ENCODE peak calls at places on chromosomes 2 and 18, in ten cellular contexts. One of them, this sample, is unnamed.

GRCh38 chr18:47968006-47968676 is 37.7 kb upstream of the SMAD2 start:
- DNase-seq in pancreas: no peak
- DNase-seq in left lung: no peak
- DNase-seq in right atrium auricular region: no peak
- DNase-seq in thoracic aorta: no peak
- DNase-seq in heart right ventricle: no peak
- DNase-seq in neural progenitor cell: peak; percentile 93
- DNase-seq in choroid plexus epithelial cell: peak; percentile 30
- DNase-seq in kidney epithelial cell: peak; percentile 32
- DNase-seq in lung: no peak
- DNase-seq in this sample: peak; percentile 13

GRCh38 chr2:119242276-119243119 is 18.9 kb downstream of the STEAP3 start:
- DNase-seq in thoracic aorta: no peak
- DNase-seq in lung: no peak
- DNase-seq in choroid plexus epithelial cell: no peak
- DNase-seq in heart right ventricle: no peak
- DNase-seq in left lung: no peak
- DNase-seq in right atrium auricular region: no peak
- DNase-seq in pancreas: no peak
- DNase-seq in kidney epithelial cell: no peak
- DNase-seq in neural progenitor cell: no peak
- DNase-seq in this sample: no peak

GRCh38 chr2:135657806-135658582 is 83.7 kb upstream of the UBXN4 start:
- DNase-seq in lung: no peak
- DNase-seq in heart right ventricle: no peak
- DNase-seq in left lung: no peak
- DNase-seq in kidney epithelial cell: no peak
- DNase-seq in thoracic aorta: no peak
- DNase-seq in choroid plexus epithelial cell: no peak
- DNase-seq in pancreas: no peak
- DNase-seq in right atrium auricular region: no peak
- DNase-seq in neural progenitor cell: no peak
- DNase-seq in this sample: no peak

GRCh38 chr2:196176142-196176738 is 4.9 kb upstream of the STK17B start:
- DNase-seq in pancreas: no peak
- DNase-seq in lung: no peak
- DNase-seq in neural progenitor cell: no peak
- DNase-seq in right atrium auricular region: no peak
- DNase-seq in thoracic aorta: no peak
- DNase-seq in heart right ventricle: no peak
- DNase-seq in left lung: no peak
- DNase-seq in choroid plexus epithelial cell: no peak
- DNase-seq in kidney epithelial cell: no peak
- DNase-seq in this sample: no peak

GRCh38 chr18:12766986-12767433 is 64.2 kb downstream of the PSMG2 start:
- DNase-seq in kidney epithelial cell: no peak
- DNase-seq in left lung: no peak
- DNase-seq in choroid plexus epithelial cell: no peak
- DNase-seq in right atrium auricular region: no peak
- DNase-seq in pancreas: no peak
- DNase-seq in lung: no peak
- DNase-seq in heart right ventricle: no peak
- DNase-seq in thoracic aorta: no peak
- DNase-seq in neural progenitor cell: peak; percentile 77
- DNase-seq in this sample: no peak

GRCh38 chr18:21933931-21934765 is 193.6 kb downstream of the MIB1 start:
- DNase-seq in choroid plexus epithelial cell: no peak
- DNase-seq in left lung: no peak
- DNase-seq in lung: no peak
- DNase-seq in heart right ventricle: no peak
- DNase-seq in neural progenitor cell: peak; percentile 56
- DNase-seq in pancreas: no peak
- DNase-seq in kidney epithelial cell: no peak
- DNase-seq in right atrium auricular region: no peak
- DNase-seq in thoracic aorta: no peak
- DNase-seq in this sample: no peak

GRCh38 chr2:237149425-237149824 is 63.7 kb downstream of the COPS8 start:
- DNase-seq in left lung: peak; percentile 67
- DNase-seq in heart right ventricle: no peak
- DNase-seq in right atrium auricular region: no peak
- DNase-seq in thoracic aorta: no peak
- DNase-seq in kidney epithelial cell: no peak
- DNase-seq in choroid plexus epithelial cell: no peak
- DNase-seq in neural progenitor cell: no peak
- DNase-seq in lung: peak; percentile 51
- DNase-seq in pancreas: no peak
- DNase-seq in this sample: no peak

GRCh38 chr2:151575338-151575737 is 158.9 kb downstream of the NEB start:
- DNase-seq in right atrium auricular region: no peak
- DNase-seq in lung: no peak
- DNase-seq in choroid plexus epithelial cell: peak; percentile 7
- DNase-seq in left lung: no peak
- DNase-seq in kidney epithelial cell: no peak
- DNase-seq in thoracic aorta: no peak
- DNase-seq in pancreas: no peak
- DNase-seq in neural progenitor cell: no peak
- DNase-seq in heart right ventricle: no peak
- DNase-seq in this sample: peak; percentile 23

GRCh38 chr2:72150961-72151356 is 3.3 kb upstream of the CYP26B1 start:
- DNase-seq in pancreas: no peak
- DNase-seq in choroid plexus epithelial cell: no peak
- DNase-seq in right atrium auricular region: peak; percentile 36
- DNase-seq in left lung: no peak
- DNase-seq in lung: peak; percentile 19
- DNase-seq in thoracic aorta: no peak
- DNase-seq in heart right ventricle: peak; percentile 1
- DNase-seq in neural progenitor cell: no peak
- DNase-seq in kidney epithelial cell: no peak
- DNase-seq in this sample: no peak

GRCh38 chr2:190318514-190318913 is 1.1 kb downstream of the HIBCH start:
- DNase-seq in right atrium auricular region: no peak
- DNase-seq in neural progenitor cell: no peak
- DNase-seq in heart right ventricle: no peak
- DNase-seq in choroid plexus epithelial cell: no peak
- DNase-seq in kidney epithelial cell: no peak
- DNase-seq in left lung: no peak
- DNase-seq in pancreas: no peak
- DNase-seq in lung: no peak
- DNase-seq in thoracic aorta: no peak
- DNase-seq in this sample: no peak

GRCh38 chr2:115183144-115183543 is 740.7 kb downstream of the DPP10 start:
- DNase-seq in right atrium auricular region: no peak
- DNase-seq in kidney epithelial cell: no peak
- DNase-seq in neural progenitor cell: peak; percentile 41
- DNase-seq in lung: no peak
- DNase-seq in pancreas: no peak
- DNase-seq in choroid plexus epithelial cell: no peak
- DNase-seq in heart right ventricle: no peak
- DNase-seq in thoracic aorta: no peak
- DNase-seq in left lung: no peak
- DNase-seq in this sample: no peak

GRCh38 chr2:72891091-72891818 is 4.0 kb downstream of the SPR start:
- DNase-seq in kidney epithelial cell: no peak
- DNase-seq in choroid plexus epithelial cell: no peak
- DNase-seq in left lung: no peak
- DNase-seq in right atrium auricular region: no peak
- DNase-seq in pancreas: no peak
- DNase-seq in lung: no peak
- DNase-seq in thoracic aorta: no peak
- DNase-seq in heart right ventricle: no peak
- DNase-seq in neural progenitor cell: no peak
- DNase-seq in this sample: no peak

GRCh38 chr2:232363784-232364615 is 14.6 kb upstream of the ALPP start:
- DNase-seq in thoracic aorta: no peak
- DNase-seq in choroid plexus epithelial cell: peak; percentile 49
- DNase-seq in heart right ventricle: no peak
- DNase-seq in right atrium auricular region: no peak
- DNase-seq in kidney epithelial cell: no peak
- DNase-seq in neural progenitor cell: no peak
- DNase-seq in pancreas: no peak
- DNase-seq in left lung: no peak
- DNase-seq in lung: no peak
- DNase-seq in this sample: peak; percentile 14

GRCh38 chr2:127640082-127641072 is 5.6 kb upstream of the GPR17 start:
- DNase-seq in right atrium auricular region: no peak
- DNase-seq in heart right ventricle: no peak
- DNase-seq in left lung: no peak
- DNase-seq in kidney epithelial cell: no peak
- DNase-seq in lung: no peak
- DNase-seq in neural progenitor cell: peak; percentile 56
- DNase-seq in choroid plexus epithelial cell: no peak
- DNase-seq in thoracic aorta: no peak
- DNase-seq in pancreas: no peak
- DNase-seq in this sample: no peak

GRCh38 chr2:208042041-208042440 is 16.7 kb upstream of the PLEKHM3 start:
- DNase-seq in lung: no peak
- DNase-seq in left lung: no peak
- DNase-seq in thoracic aorta: no peak
- DNase-seq in heart right ventricle: no peak
- DNase-seq in choroid plexus epithelial cell: peak; percentile 77
- DNase-seq in neural progenitor cell: no peak
- DNase-seq in pancreas: no peak
- DNase-seq in right atrium auricular region: no peak
- DNase-seq in kidney epithelial cell: no peak
- DNase-seq in this sample: peak; percentile 52

GRCh38 chr2:53987336-53987921 is 16.6 kb upstream of the PSME4 start:
- DNase-seq in left lung: no peak
- DNase-seq in lung: peak; percentile 30
- DNase-seq in thoracic aorta: no peak
- DNase-seq in neural progenitor cell: no peak
- DNase-seq in kidney epithelial cell: no peak
- DNase-seq in choroid plexus epithelial cell: peak; percentile 78
- DNase-seq in right atrium auricular region: no peak
- DNase-seq in pancreas: no peak
- DNase-seq in heart right ventricle: no peak
- DNase-seq in this sample: peak; percentile 68

GRCh38 chr2:46945671-46946070 is 30.1 kb upstream of the MCFD2 start:
- DNase-seq in right atrium auricular region: no peak
- DNase-seq in choroid plexus epithelial cell: no peak
- DNase-seq in neural progenitor cell: no peak
- DNase-seq in thoracic aorta: no peak
- DNase-seq in pancreas: no peak
- DNase-seq in left lung: no peak
- DNase-seq in lung: no peak
- DNase-seq in heart right ventricle: no peak
- DNase-seq in kidney epithelial cell: no peak
- DNase-seq in this sample: no peak
- H3K4me3 ChIP-seq in right atrium auricular region: no peak overlapping the region
- H3K4me3 ChIP-seq in choroid plexus epithelial cell: no peak overlapping the region
- H3K4me3 ChIP-seq in neural progenitor cell: no peak overlapping the region
- H3K4me3 ChIP-seq in thoracic aorta: no peak overlapping the region
- H3K4me3 ChIP-seq in pancreas: no peak overlapping the region
- H3K4me3 ChIP-seq in left lung: no peak overlapping the region
- H3K4me3 ChIP-seq in lung: no peak overlapping the region
- H3K4me3 ChIP-seq in heart right ventricle: no peak overlapping the region
- H3K4me3 ChIP-seq in kidney epithelial cell: no peak overlapping the region
- H3K4me3 ChIP-seq in this sample: no peak overlapping the region

GRCh38 chr18:26655614-26656400 is 107.5 kb upstream of the KCTD1 start:
- DNase-seq in kidney epithelial cell: no peak
- DNase-seq in heart right ventricle: peak; percentile 36
- DNase-seq in right atrium auricular region: no peak
- DNase-seq in choroid plexus epithelial cell: peak; percentile 52
- DNase-seq in thoracic aorta: no peak
- DNase-seq in pancreas: peak; percentile 70
- DNase-seq in left lung: peak; percentile 83
- DNase-seq in neural progenitor cell: peak; percentile 76
- DNase-seq in lung: peak; percentile 61
- DNase-seq in this sample: peak; percentile 58
- TF ChIP-seq CTCF in kidney epithelial cell: peak; percentile 16
- TF ChIP-seq CTCF in heart right ventricle: no peak
- TF ChIP-seq CTCF in right atrium auricular region: peak; percentile 20
- TF ChIP-seq CTCF in choroid plexus epithelial cell: peak; percentile 43
- TF ChIP-seq CTCF in thoracic aorta: peak; percentile 27
- TF ChIP-seq CTCF in pancreas: no peak
- TF ChIP-seq CTCF in left lung: no peak
- TF ChIP-seq CTCF in neural progenitor cell: peak; percentile 24
- TF ChIP-seq CTCF in lung: no peak
- TF ChIP-seq CTCF in this sample: peak; percentile 9

GRCh38 chr2:11590193-11590592 is 56.3 kb downstream of the GREB1 start:
- DNase-seq in pancreas: no peak
- DNase-seq in heart right ventricle: no peak
- DNase-seq in kidney epithelial cell: no peak
- DNase-seq in right atrium auricular region: no peak
- DNase-seq in lung: no peak
- DNase-seq in left lung: no peak
- DNase-seq in thoracic aorta: no peak
- DNase-seq in neural progenitor cell: no peak
- DNase-seq in choroid plexus epithelial cell: no peak
- DNase-seq in this sample: no peak
- H3K4me3 ChIP-seq in pancreas: no peak overlapping the region
- H3K4me3 ChIP-seq in heart right ventricle: no peak overlapping the region
- H3K4me3 ChIP-seq in kidney epithelial cell: no peak overlapping the region
- H3K4me3 ChIP-seq in right atrium auricular region: no peak overlapping the region
- H3K4me3 ChIP-seq in lung: no peak overlapping the region
- H3K4me3 ChIP-seq in left lung: no peak overlapping the region
- H3K4me3 ChIP-seq in thoracic aorta: no peak overlapping the region
- H3K4me3 ChIP-seq in neural progenitor cell: no peak overlapping the region
- H3K4me3 ChIP-seq in choroid plexus epithelial cell: no peak overlapping the region
- H3K4me3 ChIP-seq in this sample: no peak overlapping the region

GRCh38 chr2:108988796-108989713 is at the start of gene EDAR:
- DNase-seq in heart right ventricle: peak; percentile 32
- DNase-seq in choroid plexus epithelial cell: peak; percentile 37
- DNase-seq in thoracic aorta: no peak
- DNase-seq in right atrium auricular region: no peak
- DNase-seq in left lung: no peak
- DNase-seq in lung: peak; percentile 39
- DNase-seq in kidney epithelial cell: no peak
- DNase-seq in neural progenitor cell: peak; percentile 82
- DNase-seq in pancreas: peak; percentile 51
- DNase-seq in this sample: peak; percentile 19
- TF ChIP-seq CTCF in heart right ventricle: peak; percentile 41
- TF ChIP-seq CTCF in choroid plexus epithelial cell: peak; percentile 63
- TF ChIP-seq CTCF in thoracic aorta: peak; percentile 28
- TF ChIP-seq CTCF in right atrium auricular region: peak; percentile 50
- TF ChIP-seq CTCF in left lung: no peak
- TF ChIP-seq CTCF in lung: no peak
- TF ChIP-seq CTCF in kidney epithelial cell: peak; percentile 84
- TF ChIP-seq CTCF in neural progenitor cell: peak; percentile 73
- TF ChIP-seq CTCF in pancreas: peak; percentile 54
- TF ChIP-seq CTCF in this sample: peak; percentile 65

GRCh38 chr18:68713131-68713530 is 1.8 kb downstream of the TMX3 start:
- DNase-seq in right atrium auricular region: no peak
- DNase-seq in lung: no peak
- DNase-seq in pancreas: no peak
- DNase-seq in heart right ventricle: no peak
- DNase-seq in left lung: no peak
- DNase-seq in choroid plexus epithelial cell: no peak
- DNase-seq in thoracic aorta: no peak
- DNase-seq in kidney epithelial cell: no peak
- DNase-seq in neural progenitor cell: no peak
- DNase-seq in this sample: no peak
- H3K4me3 ChIP-seq in right atrium auricular region: no peak overlapping the region
- H3K4me3 ChIP-seq in lung: no peak overlapping the region
- H3K4me3 ChIP-seq in pancreas: no peak overlapping the region
- H3K4me3 ChIP-seq in heart right ventricle: no peak overlapping the region
- H3K4me3 ChIP-seq in left lung: no peak overlapping the region
- H3K4me3 ChIP-seq in choroid plexus epithelial cell: no peak overlapping the region
- H3K4me3 ChIP-seq in thoracic aorta: no peak overlapping the region
- H3K4me3 ChIP-seq in kidney epithelial cell: no peak overlapping the region
- H3K4me3 ChIP-seq in neural progenitor cell: peak overlapping the region; percentile 77
- H3K4me3 ChIP-seq in this sample: no peak overlapping the region

This sample was measured in astrocyte of the spinal cord.